ENCODE peak calls at places on chromosomes 16 and 17, in seven cellular contexts. I, O, Y, K, X, W and S are unnamed samples.

GRCh38 chr16:29806096-29806579 is at the start of gene MAZ:
- DNase-seq in I (no peak), O (no peak), Y (peak; percentile 83), K (peak; percentile 90), X (no peak), W (no peak), S (no peak)

GRCh38 chr17:57365420-57365819 is 109.1 kb downstream of the MSI2 start:
- DNase-seq in I (peak; percentile 34), O (no peak), Y (no peak), K (no peak), X (no peak), W (no peak), S (no peak)

GRCh38 chr17:39027440-39028035 is 60.3 kb upstream of the FBXO47 start:
- DNase-seq in I (no peak), O (no peak), Y (no peak), K (peak; percentile 48), X (no peak), W (no peak), S (no peak)

GRCh38 chr17:77501101-77501566 is 360.4 kb downstream of the SEC14L1 start:
- DNase-seq in I (peak; percentile 43), O (peak; percentile 45), Y (no peak), K (peak; percentile 75), X (no peak), W (peak; percentile 86), S (no peak)

GRCh38 chr17:37079735-37080134 is 131.0 kb downstream of the AATF start:
- DNase-seq in I (no peak), O (no peak), Y (no peak), K (no peak), X (no peak), W (no peak), S (no peak)

GRCh38 chr17:43732961-43733360 is 25.6 kb downstream of the SOST start:
- DNase-seq in I (no peak), O (no peak), Y (no peak), K (no peak), X (no peak), W (peak; percentile 73), S (no peak)

GRCh38 chr16:138049-138417 is 440 bp downstream of the NPRL3 start:
- DNase-seq in I (no peak), O (no peak), Y (no peak), K (peak; percentile 76), X (peak; percentile 17), W (peak; percentile 58), S (no peak)

GRCh38 chr16:26993988-26994387 is 72.7 kb upstream of the C16orf82 start:
- DNase-seq in I (no peak), O (no peak), Y (no peak), K (no peak), X (no peak), W (no peak), S (no peak)

GRCh38 chr17:79919862-79920720 is 80.9 kb upstream of the CBX4 start:
- DNase-seq in I (no peak), O (no peak), Y (no peak), K (no peak), X (no peak), W (no peak), S (no peak)

GRCh38 chr16:57061084-57061905 is 31.1 kb upstream of the CPNE2 start:
- DNase-seq in I (peak; percentile 37), O (peak; percentile 92), Y (no peak), K (peak; percentile 75), X (peak; percentile 71), W (no peak), S (no peak)

GRCh38 chr17:17935321-17936271 is 36.6 kb downstream of the TOM1L2 start:
- DNase-seq in I (peak; percentile 57), O (peak; percentile 75), Y (no peak), K (no peak), X (peak; percentile 1), W (no peak), S (no peak)

DNA sequence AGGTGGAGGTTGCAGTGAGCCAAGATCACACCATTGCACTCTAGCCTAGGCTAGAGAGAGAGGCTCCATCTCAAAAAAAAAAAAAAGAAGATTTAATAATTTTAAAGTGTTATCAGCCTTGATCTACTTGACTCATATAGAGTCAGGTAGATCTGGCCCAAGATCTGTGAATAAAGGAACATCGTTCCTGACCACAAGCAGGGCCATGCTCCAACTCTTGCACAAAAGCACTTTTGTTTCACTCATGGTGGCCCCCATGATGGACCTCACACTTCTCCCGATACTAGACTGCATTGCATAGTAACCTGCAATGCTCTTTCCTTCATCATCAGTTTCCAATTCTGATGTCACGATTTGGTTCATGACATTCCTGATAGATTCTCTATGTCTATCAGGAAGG is 5.2 kb upstream of the MYH11 start:
- DNase-seq in I (no peak), O (no peak), Y (no peak), K (no peak), X (no peak), W (no peak), S (no peak)
- H3K4me3 ChIP-seq in I (no peak overlapping the region), O (no peak overlapping the region), Y (no peak overlapping the region), K (no peak overlapping the region), X (no peak overlapping the region), W (no peak overlapping the region), S (no peak overlapping the region)

GRCh38 chr17:50853781-50854180 is 12.4 kb downstream of the TOB1 start:
- DNase-seq in I (no peak), O (no peak), Y (no peak), K (no peak), X (no peak), W (no peak), S (no peak)
- H3K27ac ChIP-seq in I (peak overlapping the region; percentile 49), O (no peak overlapping the region), Y (no peak overlapping the region), K (no peak overlapping the region), X (no peak overlapping the region), W (no peak overlapping the region), S (no peak overlapping the region)

DNA sequence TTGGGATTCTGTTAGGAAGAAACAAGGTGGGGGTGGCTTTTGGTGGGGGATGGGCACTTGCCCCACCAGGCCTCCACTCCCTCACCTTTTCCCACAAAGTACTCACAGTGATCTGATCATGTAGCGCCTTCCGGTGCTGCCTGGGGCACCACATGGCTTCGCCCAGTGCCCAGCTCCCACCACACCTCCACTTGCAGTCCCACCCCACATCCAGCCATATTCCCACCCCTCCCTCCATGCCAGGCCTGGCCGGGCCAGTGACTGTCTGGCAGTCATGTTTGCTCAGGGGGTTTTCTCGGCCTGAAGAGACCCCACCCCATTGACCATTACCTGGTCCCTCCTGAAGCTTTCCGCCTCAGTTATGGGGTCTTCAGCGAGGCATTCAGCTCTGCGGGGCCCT is 201.5 kb downstream of the SPECC1 start:
- DNase-seq in I (no peak), O (no peak), Y (no peak), K (no peak), X (no peak), W (no peak), S (no peak)
- TF ChIP-seq POLR2AphosphoS5 in I (no peak), O (no peak), Y (no peak), K (no peak), X (no peak), W (no peak), S (no peak)

GRCh38 chr16:19417640-19418039 is at the start of gene TMC5:
- DNase-seq in I (no peak), O (no peak), Y (no peak), K (no peak), X (no peak), W (no peak), S (no peak)
- H3K4me3 ChIP-seq in I (no peak within 1 kb of the TSS), O (no peak within 1 kb of the TSS), Y (no peak within 1 kb of the TSS), K (no peak within 1 kb of the TSS), X (no peak within 1 kb of the TSS), W (no peak within 1 kb of the TSS), S (no peak within 1 kb of the TSS)

GRCh38 chr17:266219-266618 is 84.8 kb upstream of the DOC2B start:
- DNase-seq in I (no peak), O (peak; percentile 49), Y (no peak), K (no peak), X (no peak), W (no peak), S (no peak)
- H3K27ac ChIP-seq in I (no peak overlapping the region), O (peak overlapping the region; percentile 60), Y (no peak overlapping the region), K (no peak overlapping the region), X (no peak overlapping the region), W (no peak overlapping the region), S (no peak overlapping the region)

DNA sequence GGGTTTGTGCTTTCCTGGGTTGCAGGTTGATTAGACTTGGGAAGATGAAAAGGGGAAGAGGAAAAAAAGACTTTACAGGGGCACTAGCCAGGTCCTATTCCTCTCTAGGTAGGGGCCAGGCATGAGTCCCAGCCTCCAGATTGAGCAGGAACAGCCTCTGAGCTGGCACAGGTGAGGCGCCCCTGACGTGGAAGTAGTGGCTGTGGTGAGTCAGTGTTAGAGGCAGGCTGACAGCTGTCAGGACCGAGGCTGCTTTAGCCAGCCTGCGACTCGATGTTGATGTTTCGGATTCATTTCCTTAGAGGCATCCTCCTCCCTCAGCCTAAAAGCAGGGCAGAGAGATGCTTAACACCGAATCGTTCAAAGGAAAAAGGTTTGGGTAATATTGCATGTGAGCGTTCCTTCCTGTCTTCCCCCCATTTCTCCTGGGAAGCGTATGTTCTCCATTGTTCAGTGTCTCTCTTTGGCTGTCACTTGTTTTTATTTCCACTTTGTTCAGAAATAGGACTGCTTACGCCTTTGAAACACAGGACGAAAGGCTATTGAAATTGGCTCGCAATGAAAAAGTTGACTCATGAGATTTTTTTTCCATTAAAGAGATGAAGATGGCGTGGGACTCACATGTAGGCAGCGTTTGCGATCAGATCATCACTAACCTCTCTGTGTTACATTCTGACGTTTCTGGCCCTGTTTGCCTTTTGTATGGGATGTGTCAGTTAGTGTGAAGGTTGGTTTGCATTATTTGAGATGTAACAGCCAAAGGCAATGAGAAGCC is 1.2 kb downstream of the KIAA0513 start:
- DNase-seq in I (no peak), O (peak; percentile 83), Y (no peak), K (no peak), X (no peak), W (no peak), S (no peak)
- TF ChIP-seq POLR2AphosphoS5 in I (no peak), O (no peak), Y (no peak), K (no peak), X (no peak), W (no peak), S (no peak)

GRCh38 chr17:1220346-1220745 is 40.6 kb upstream of the ABR start:
- DNase-seq in I (no peak), O (no peak), Y (no peak), K (no peak), X (no peak), W (no peak), S (no peak)

GRCh38 chr17:1224330-1224729 is 44.5 kb upstream of the ABR start:
- DNase-seq in I (no peak), O (no peak), Y (no peak), K (no peak), X (no peak), W (no peak), S (no peak)

GRCh38 chr17:1223662-1224061 is 43.9 kb upstream of the ABR start:
- DNase-seq in I (no peak), O (no peak), Y (no peak), K (no peak), X (no peak), W (no peak), S (no peak)

GRCh38 chr17:1222321-1222720 is 42.5 kb upstream of the ABR start:
- DNase-seq in I (no peak), O (no peak), Y (no peak), K (no peak), X (no peak), W (no peak), S (no peak)

DNA sequence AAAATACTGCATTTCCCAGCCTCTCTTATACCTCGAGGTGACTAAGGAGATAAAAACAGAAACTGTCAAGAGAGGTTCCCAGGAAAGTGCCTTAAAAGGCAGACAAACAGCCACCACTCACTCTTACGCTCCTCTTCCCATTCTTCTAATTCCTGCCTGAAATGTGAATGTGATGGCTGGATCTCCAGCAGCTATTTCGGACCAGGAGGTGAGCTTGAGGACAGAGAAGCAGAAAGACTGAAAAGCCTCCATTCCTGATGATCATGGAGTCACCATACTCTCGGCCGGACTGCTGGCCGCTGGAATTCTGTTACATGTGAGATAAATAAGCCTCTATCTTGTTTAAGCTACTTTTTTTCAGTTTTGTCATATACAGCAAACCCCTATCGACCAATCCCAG is 41.4 kb upstream of the ABR start:
- DNase-seq in I (no peak), O (no peak), Y (no peak), K (no peak), X (no peak), W (no peak), S (no peak)
- H3K4me3 ChIP-seq in I (no peak overlapping the region), O (no peak overlapping the region), Y (no peak overlapping the region), K (no peak overlapping the region), X (no peak overlapping the region), W (no peak overlapping the region), S (no peak overlapping the region)